ENCODE peak calls at places on chromosomes 1 and 21, in eight cellular contexts. K is cardiac muscle cell, S is mammary epithelial cell, I is uterus, H is HCT116, T is sigmoid colon, P is left ventricle myocardium inferior, G is A673. E is an unnamed sample.

GRCh38 chr1:206833741-206834140 is 31.7 kb upstream of the IL20 start:
- DNase-seq in T (no peak), I (no peak), K (no peak), H (no peak), P (no peak), S (no peak), G (no peak), E (no peak)

GRCh38 chr1:152479792-152480595 is 30.6 kb upstream of the LCE5A start:
- DNase-seq in P (peak; percentile 30), H (peak; percentile 63), K (no peak), G (peak; percentile 77), I (no peak), S (no peak), T (no peak), E (peak; percentile 36)

GRCh38 chr1:25550155-25550506 is 6.7 kb downstream of the LDLRAP1 start:
- DNase-seq in P (no peak), H (no peak), I (no peak), G (no peak), K (no peak), S (peak; percentile 22), T (no peak), E (no peak)

GRCh38 chr1:12528021-12528852 is 89.8 kb downstream of the DHRS3 start:
- DNase-seq in P (peak; percentile 34), G (no peak), H (no peak), I (peak; percentile 48), T (peak; percentile 83), S (no peak), K (no peak), E (peak; percentile 96)

GRCh38 chr1:83985048-83985447 is 13.9 kb downstream of the TTLL7 start:
- DNase-seq in G (no peak), K (no peak), H (no peak), P (no peak), I (no peak), S (no peak), T (no peak), E (no peak)

GRCh38 chr1:86705633-86705985 is 1.2 kb downstream of the SH3GLB1 start:
- DNase-seq in S (peak; percentile 5), G (no peak), K (peak; percentile 2), H (no peak), P (no peak), I (no peak), T (peak; percentile 64), E (no peak)

GRCh38 chr1:97006044-97006676 is 284.6 kb downstream of the PTBP2 start:
- DNase-seq in I (no peak), G (peak; percentile 63), T (no peak), K (no peak), H (no peak), S (peak; percentile 60), P (peak; percentile 15), E (no peak)

GRCh38 chr1:2290595-2291510 is 62.7 kb downstream of the SKI start:
- DNase-seq in K (no peak), P (peak; percentile 85), S (peak; percentile 94), T (peak; percentile 93), G (peak; percentile 94), I (peak; percentile 80), H (no peak), E (no peak)

GRCh38 chr1:65001238-65001792 is 35.0 kb upstream of the JAK1 start:
- DNase-seq in S (no peak), G (peak; percentile 95), P (peak; percentile 83), K (peak; percentile 20), H (no peak), T (peak; percentile 87), I (peak; percentile 72), E (peak; percentile 54)

GRCh38 chr21:37582613-37583012 is 216.0 kb downstream of the DYRK1A start:
- DNase-seq in H (peak; percentile 18), S (peak; percentile 32), T (no peak), G (peak; percentile 60), I (peak; percentile 21), K (peak; percentile 60), P (no peak), E (no peak)

GRCh38 chr21:42346866-42347600 is 3.8 kb downstream of the TFF2 start:
- DNase-seq in S (no peak), G (no peak), I (no peak), H (no peak), K (no peak), P (no peak), T (no peak), E (no peak)

GRCh38 chr1:180231506-180232420 is 1.7 kb downstream of the LHX4 start:
- DNase-seq in S (peak; percentile 65), P (no peak), G (peak; percentile 78), K (peak; percentile 47), I (no peak), T (peak; percentile 42), H (peak; percentile 53), E (no peak)

GRCh38 chr1:150562384-150563339 is 13.5 kb downstream of the ADAMTSL4 start:
- DNase-seq in S (no peak), G (no peak), T (peak; percentile 73), K (no peak), P (no peak), I (no peak), H (no peak), E (no peak)

GRCh38 chr1:107862064-107862463 is 102.9 kb downstream of the VAV3 start:
- DNase-seq in I (no peak), K (no peak), G (peak; percentile 67), P (no peak), T (no peak), S (no peak), H (no peak), E (no peak)

GRCh38 chr1:88175631-88176226 is 508.3 kb upstream of the PKN2 start:
- DNase-seq in S (peak; percentile 15), K (peak; percentile 2), H (peak; percentile 6), P (no peak), G (no peak), T (no peak), I (no peak), E (peak; percentile 70)

GRCh38 chr1:88175120-88175630 is 508.9 kb upstream of the PKN2 start:
- DNase-seq in G (no peak), H (no peak), I (no peak), S (no peak), K (no peak), T (no peak), P (no peak), E (no peak)

GRCh38 chr1:88179943-88180342 is 504.1 kb upstream of the PKN2 start:
- DNase-seq in I (no peak), P (no peak), H (no peak), G (no peak), K (no peak), T (no peak), S (no peak), E (no peak)

GRCh38 chr1:88180449-88181108 is 503.5 kb upstream of the PKN2 start:
- DNase-seq in K (peak; percentile 82), G (peak; percentile 84), I (peak; percentile 51), H (peak; percentile 71), P (peak; percentile 39), S (peak; percentile 58), T (peak; percentile 71), E (peak; percentile 80)
- TF ChIP-seq CTCF in K (peak; percentile 99), G (peak; percentile 96), I (peak; percentile 60), H (peak; percentile 98), P (peak; percentile 94), S (peak; percentile 98), T (peak; percentile 65), E (peak; percentile 80)

GRCh38 chr1:114075546-114076249 is 78.0 kb downstream of the SYT6 start:
- DNase-seq in I (no peak), P (no peak), H (no peak), S (no peak), T (no peak), G (no peak), K (no peak), E (no peak)

GRCh38 chr1:114075082-114075481 is 78.6 kb downstream of the SYT6 start:
- DNase-seq in P (no peak), H (no peak), G (no peak), T (no peak), S (no peak), K (no peak), I (no peak), E (no peak)

GRCh38 chr1:114078116-114078515 is 75.6 kb downstream of the SYT6 start:
- DNase-seq in I (no peak), K (no peak), S (no peak), T (no peak), H (no peak), G (no peak), P (no peak), E (no peak)

GRCh38 chr1:114077188-114077587 is 76.5 kb downstream of the SYT6 start:
- DNase-seq in H (no peak), S (no peak), I (no peak), G (no peak), P (no peak), K (no peak), T (no peak), E (no peak)

DNA sequence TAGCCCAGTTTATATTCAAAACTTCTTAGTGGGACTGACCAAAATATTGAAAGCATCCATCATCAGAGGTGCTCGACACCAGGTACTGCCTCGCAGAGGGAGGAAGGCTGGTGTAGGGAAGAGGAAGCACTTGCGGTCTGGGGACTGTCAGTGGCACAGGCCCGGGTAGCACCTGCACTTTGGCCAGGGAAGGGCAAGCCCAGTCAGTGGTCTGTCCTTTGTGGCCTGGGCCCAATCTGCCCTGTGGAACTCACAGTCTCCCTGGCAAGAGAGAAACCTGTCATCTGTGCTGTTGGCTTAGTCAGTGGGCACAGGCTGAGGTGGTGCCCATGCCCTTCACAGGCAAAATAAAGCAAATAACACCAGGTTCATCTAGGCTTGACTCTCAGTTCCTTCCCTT is 77.4 kb downstream of the SYT6 start:
- DNase-seq in P (no peak), G (no peak), I (no peak), S (no peak), K (no peak), T (no peak), H (no peak), E (no peak)
- H3K4me1 ChIP-seq in P (peaks cover 7% of the 10 kb centered on the region), G (peaks cover 27% of the 10 kb centered on the region), I (no peaks in the 10 kb centered on the region), S (no peaks in the 10 kb centered on the region), K (peaks cover 3% of the 10 kb centered on the region), T (peaks cover 7% of the 10 kb centered on the region), H (no peaks in the 10 kb centered on the region), E (no peaks in the 10 kb centered on the region)

GRCh38 chr1:224523676-224524075 is 89.1 kb upstream of the WDR26 start:
- DNase-seq in H (no peak), I (no peak), G (no peak), T (no peak), K (no peak), S (no peak), P (no peak), E (no peak)

GRCh38 chr1:224520808-224521207 is 86.2 kb upstream of the WDR26 start:
- DNase-seq in K (no peak), I (no peak), G (no peak), S (no peak), P (no peak), T (no peak), H (no peak), E (no peak)

GRCh38 chr1:224519874-224520273 is 85.3 kb upstream of the WDR26 start:
- DNase-seq in K (no peak), I (no peak), S (no peak), H (no peak), T (no peak), P (no peak), G (no peak), E (no peak)

GRCh38 chr1:224524679-224525078 is 90.1 kb upstream of the WDR26 start:
- DNase-seq in S (peak; percentile 47), P (no peak), G (no peak), H (no peak), K (no peak), I (no peak), T (no peak), E (no peak)

GRCh38 chr1:224521904-224522734 is 87.5 kb upstream of the WDR26 start:
- DNase-seq in K (no peak), S (no peak), T (no peak), I (no peak), P (no peak), G (no peak), H (no peak), E (no peak)
- TF ChIP-seq CTCF in K (peak; percentile 7), S (peak; percentile 33), T (no peak), I (no peak), P (no peak), G (no peak), H (peak; percentile 34), E (no peak)

GRCh38 chr1:228150021-228150457 is 309 bp downstream of the GJC2 start:
- DNase-seq in T (peak; percentile 73), S (no peak), G (no peak), H (no peak), K (no peak), I (peak; percentile 45), P (no peak), E (no peak)
- H3K4me1 ChIP-seq in T (peaks cover 35% of the 10 kb centered on the region), S (peaks cover 28% of the 10 kb centered on the region), G (no peaks in the 10 kb centered on the region), H (peaks cover 3% of the 10 kb centered on the region), K (peaks cover 1% of the 10 kb centered on the region), I (peaks cover 16% of the 10 kb centered on the region), P (peaks cover 66% of the 10 kb centered on the region), E (no peaks in the 10 kb centered on the region)